ENCODE peak calls at places on chromosome 13, in four cellular contexts. K, O, I and R are unnamed samples.
A peak's percentile ranks its signal among the peaks of the same experiment; 100 is the strongest.

GRCh38 chr13:88895261-88895941 is 1224.2 kb downstream of the SLITRK5 start:
- DNase-seq in K (no peak), I (no peak), O (no peak), R (no peak)

GRCh38 chr13:25347156-25347555 is 24.6 kb upstream of the ATP8A2 start:
- DNase-seq in I (no peak), O (no peak), K (no peak), R (no peak)

GRCh38 chr13:108932206-108932605 is 302.8 kb downstream of the MYO16 start:
- DNase-seq in O (no peak), I (no peak), K (no peak), R (no peak)

GRCh38 chr13:34719060-34719875 is 222.8 kb upstream of the NBEA start:
- DNase-seq in O (no peak), K (no peak), I (no peak), R (no peak)

GRCh38 chr13:87851395-87851794 is 180.2 kb downstream of the SLITRK5 start:
- DNase-seq in I (no peak), K (no peak), O (no peak), R (no peak)

GRCh38 chr13:25169951-25170553 is 2.0 kb downstream of the AMER2 start:
- DNase-seq in O (no peak), I (no peak), K (no peak), R (no peak)

GRCh38 chr13:114119196-114119595 is 13.2 kb downstream of the RASA3 start:
- DNase-seq in K (no peak), I (no peak), O (no peak), R (no peak)

GRCh38 chr13:75760182-75760981 is 124.3 kb downstream of the LMO7 start:
- DNase-seq in I (no peak), O (no peak), K (no peak), R (no peak)

GRCh38 chr13:50448535-50448981 is 394.9 kb downstream of the DLEU7 start:
- DNase-seq in O (no peak), K (no peak), I (no peak), R (no peak)
- TF ChIP-seq POLR2A in O (no peak), K (no peak), I (no peak), R (no peak)

GRCh38 chr13:52070929-52071523 is 46.5 kb downstream of the UTP14C start:
- DNase-seq in O (peak; percentile 61), K (no peak), I (no peak), R (no peak)
- TF ChIP-seq TAF1 in O (no peak), K (no peak), I (no peak), R (no peak)

DNA sequence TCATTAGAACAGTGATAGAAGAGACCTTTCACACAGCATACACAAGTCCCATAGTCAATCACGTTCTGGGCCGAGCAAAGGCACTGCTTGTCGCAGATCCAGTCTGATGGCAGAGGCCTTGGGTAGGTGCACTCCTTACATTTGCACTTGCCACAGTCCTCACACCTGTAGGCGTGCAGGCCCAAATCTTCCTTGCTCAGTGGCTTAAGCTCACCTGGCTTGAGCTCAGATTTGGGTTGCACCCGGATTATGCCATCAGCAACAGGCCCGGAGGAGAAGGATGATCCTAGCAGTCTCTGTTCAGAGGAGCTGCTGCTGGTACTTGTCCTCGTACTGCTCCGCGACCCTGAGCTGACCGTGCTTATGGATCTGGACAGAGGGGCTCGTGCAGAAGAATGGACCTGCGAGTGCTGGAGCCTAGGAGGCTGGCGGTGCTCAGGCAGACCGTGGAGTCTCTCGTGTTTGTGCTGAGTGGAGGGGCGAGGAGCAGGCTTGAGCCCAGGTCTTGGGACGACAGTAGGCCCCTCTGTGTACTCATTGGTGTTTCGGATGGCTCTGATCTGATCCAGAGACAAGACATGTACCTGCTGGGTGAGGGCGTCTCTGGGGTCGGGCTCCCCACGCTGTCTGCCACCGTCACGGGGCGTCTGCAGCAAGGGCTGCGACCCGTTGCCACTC is 3.8 kb downstream of the SPRY2 start:
- DNase-seq in I (no peak), O (no peak), K (no peak), R (no peak)
- TF ChIP-seq POLR2AphosphoS5 in I (no peak), O (no peak), K (no peak), R (no peak)

GRCh38 chr13:76884571-76885202 is 1.5 kb downstream of the KCTD12 start:
- DNase-seq in K (no peak), O (no peak), I (no peak), R (no peak)

GRCh38 chr13:76885203-76886004 is 801 bp downstream of the KCTD12 start:
- DNase-seq in I (no peak), K (peak; percentile 13), O (peak; percentile 9), R (peak; percentile 39)

GRCh38 chr13:76887070-76887563 is 912 bp upstream of the KCTD12 start:
- DNase-seq in I (no peak), K (no peak), O (no peak), R (no peak)

GRCh38 chr13:76886005-76886291 is 257 bp downstream of the KCTD12 start:
- DNase-seq in I (no peak), O (no peak), K (no peak), R (no peak)

DNA sequence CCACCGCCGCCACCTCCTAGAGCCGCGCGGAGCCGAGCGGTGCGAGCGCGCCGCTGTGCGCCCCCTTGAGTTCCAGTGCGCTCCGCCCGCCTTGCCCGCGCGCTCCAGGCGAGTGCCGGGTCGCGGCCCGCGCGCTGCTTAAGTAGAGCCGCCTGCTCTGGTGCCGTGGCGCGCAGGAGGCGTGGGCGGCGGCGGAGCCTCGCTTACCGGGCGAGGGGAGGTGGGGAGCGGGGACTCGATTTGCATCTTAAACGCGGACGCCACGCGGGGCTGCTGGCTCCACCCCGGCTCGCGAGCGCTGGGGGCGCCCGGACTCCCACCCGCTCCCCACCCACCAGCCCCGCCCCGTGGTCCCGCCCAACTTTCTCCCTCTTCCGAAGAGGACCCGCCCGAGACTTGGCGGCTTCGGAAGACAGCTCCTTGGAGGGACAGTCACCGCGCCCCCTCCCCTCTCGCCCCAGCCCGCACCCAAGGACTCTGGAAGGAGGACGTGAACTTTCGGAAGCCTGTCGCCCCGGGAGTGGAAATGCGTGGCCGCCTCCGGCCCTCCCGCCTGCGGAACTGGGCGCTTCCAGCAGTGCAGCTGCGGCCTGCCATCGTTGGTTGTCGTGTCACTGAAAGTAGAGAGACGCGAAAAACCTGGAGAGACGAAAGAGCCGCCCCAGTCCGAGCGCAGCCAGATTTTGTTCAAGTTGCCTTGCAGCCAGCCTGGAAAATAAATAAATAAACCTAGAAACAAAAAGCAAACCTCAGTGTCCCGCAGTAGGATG is at the start of gene KCTD12:
- DNase-seq in I (no peak), K (peak; percentile 19), O (peak; percentile 59), R (peak; percentile 61)
- TF ChIP-seq POLR2A in I (peak; percentile 81), K (peak; percentile 22), O (no peak), R (peak; percentile 93)

GRCh38 chr13:99626461-99627082 is 125.3 kb downstream of the TM9SF2 start:
- DNase-seq in I (no peak), K (no peak), O (no peak), R (no peak)
- TF ChIP-seq TAF1 in I (no peak), K (no peak), O (no peak), R (no peak)

DNA sequence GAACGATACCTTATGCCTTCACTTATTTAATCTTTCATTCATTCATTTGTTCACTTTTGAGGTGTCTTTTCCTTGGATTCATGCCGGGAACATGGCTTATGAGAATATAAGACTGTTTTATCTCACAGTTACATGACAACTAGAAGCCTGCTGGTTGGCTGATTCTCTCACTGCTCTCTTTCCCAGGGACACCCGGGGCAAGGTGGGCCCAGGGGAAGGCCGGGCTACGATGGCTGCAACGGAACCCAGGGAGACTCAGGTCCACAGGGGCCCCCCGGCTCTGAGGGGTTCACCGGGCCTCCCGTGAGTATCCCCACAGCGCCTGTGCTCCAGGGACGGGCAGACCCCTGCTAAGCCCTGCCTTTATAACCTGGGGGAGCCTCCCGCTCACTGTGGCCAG is 121.2 kb downstream of the COL4A2 start:
- DNase-seq in O (peak; percentile 9), I (no peak), K (no peak), R (no peak)
- TF ChIP-seq POLR2AphosphoS5 in O (no peak), I (no peak), K (no peak), R (no peak)

DNA sequence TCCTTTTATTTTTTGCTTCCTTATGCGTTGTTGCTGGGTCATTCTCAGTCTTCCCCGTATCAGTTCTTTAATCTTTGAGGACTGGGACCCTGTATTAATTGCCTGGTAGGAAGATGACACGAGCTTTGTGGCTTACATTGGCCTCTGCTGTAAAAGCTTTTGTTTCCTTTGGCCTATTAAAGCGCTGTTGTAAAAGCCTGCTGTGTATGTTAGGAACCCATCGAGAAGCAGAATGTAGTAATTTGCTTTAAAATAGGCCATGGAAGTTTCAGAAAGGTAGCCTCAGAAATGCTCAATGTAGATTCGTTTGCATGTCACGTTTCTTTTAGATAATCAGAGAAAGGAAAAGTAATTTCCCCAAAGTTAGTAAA is 257.5 kb upstream of the STARD13 start:
- DNase-seq in K (peak; percentile 15), I (no peak), O (no peak), R (no peak)
- TF ChIP-seq POLR2A in K (no peak), I (no peak), O (no peak), R (no peak)

DNA sequence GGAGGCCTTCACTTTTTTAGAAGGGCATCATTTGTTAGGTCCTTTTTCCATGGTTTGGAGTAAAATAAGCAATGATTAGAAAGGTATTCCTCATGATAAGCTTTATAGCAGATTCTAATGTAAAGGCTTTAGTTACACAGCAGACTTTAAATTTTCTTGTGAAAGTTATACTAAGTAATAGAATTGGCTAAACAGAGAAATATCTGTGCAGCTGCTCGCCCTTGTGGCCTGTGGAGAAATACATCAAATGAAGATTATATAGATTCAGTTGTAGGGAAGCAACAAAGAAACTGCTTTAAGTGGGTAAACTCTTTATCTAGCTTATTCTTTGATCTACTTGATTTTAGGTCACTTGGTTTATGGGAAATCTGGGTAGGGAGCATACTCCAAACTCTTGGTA is 1269.7 kb upstream of the SPRY2 start:
- DNase-seq in O (no peak), K (no peak), I (no peak), R (no peak)
- TF ChIP-seq TAF1 in O (no peak), K (no peak), I (no peak), R (no peak)